ENCODE peak calls at places on chromosomes 12 and 14, in ten cellular contexts. C is cardiac muscle cell, D is tibial nerve, M is brain microvascular endothelial cell, W is hepatocyte, B is fibroblast of pulmonary artery, K is psoas muscle, I is HCT116, O is breast epithelium, U is cardiac fibroblast. Q is an unnamed sample.
A peak's percentile ranks its signal among the peaks of the same experiment; 100 is the strongest.

GRCh38 chr14:93231129-93231979 is 24.3 kb downstream of the UBR7 start:
- DNase-seq in C (no peak), D (no peak), M (peak; percentile 51), W (no peak), B (peak; percentile 46), K (no peak), I (no peak), O (no peak), U (peak; percentile 67), Q (no peak)

GRCh38 chr12:129772463-129773169 is 131.2 kb downstream of the TMEM132D start:
- DNase-seq in C (no peak), D (no peak), M (peak; percentile 88), W (peak; percentile 35), B (peak; percentile 3), K (no peak), I (no peak), O (no peak), U (no peak), Q (no peak)

GRCh38 chr12:84842406-84843013 is 70.1 kb downstream of the SLC6A15 start:
- DNase-seq in C (peak; percentile 60), D (no peak), M (peak; percentile 66), W (peak; percentile 53), B (peak; percentile 66), K (no peak), I (peak; percentile 28), O (no peak), U (peak; percentile 63), Q (peak; percentile 23)

GRCh38 chr12:109732321-109733305 is 19.0 kb downstream of the FAM222A start:
- DNase-seq in C (no peak), D (peak; percentile 12), M (no peak), W (no peak), B (no peak), K (peak; percentile 30), I (no peak), O (no peak), U (no peak), Q (no peak)

GRCh38 chr12:111068281-111068680 is 147.9 kb upstream of the MYL2 start:
- DNase-seq in C (peak; percentile 48), D (no peak), M (no peak), W (no peak), B (no peak), K (no peak), I (no peak), O (no peak), U (no peak), Q (no peak)

GRCh38 chr12:117119592-117120198 is 20.5 kb upstream of the TESC start:
- DNase-seq in C (peak; percentile 63), D (no peak), M (no peak), W (peak; percentile 48), B (no peak), K (peak; percentile 71), I (peak; percentile 51), O (no peak), U (peak; percentile 36), Q (no peak)

GRCh38 chr12:17665839-17666238 is 424.2 kb downstream of the RERGL start:
- DNase-seq in C (no peak), D (no peak), M (no peak), W (no peak), B (no peak), K (no peak), I (no peak), O (no peak), U (no peak), Q (no peak)

GRCh38 chr12:15563683-15564082 is 225.5 kb downstream of the EPS8 start:
- DNase-seq in C (no peak), D (no peak), M (peak; percentile 24), W (no peak), B (peak; percentile 76), K (no peak), I (no peak), O (no peak), U (peak; percentile 84), Q (peak; percentile 37)

GRCh38 chr14:28382460-28383220 is 383.9 kb upstream of the FOXG1 start:
- DNase-seq in C (no peak), D (no peak), M (peak; percentile 45), W (peak; percentile 27), B (peak; percentile 90), K (no peak), I (no peak), O (no peak), U (peak; percentile 87), Q (no peak)

DNA sequence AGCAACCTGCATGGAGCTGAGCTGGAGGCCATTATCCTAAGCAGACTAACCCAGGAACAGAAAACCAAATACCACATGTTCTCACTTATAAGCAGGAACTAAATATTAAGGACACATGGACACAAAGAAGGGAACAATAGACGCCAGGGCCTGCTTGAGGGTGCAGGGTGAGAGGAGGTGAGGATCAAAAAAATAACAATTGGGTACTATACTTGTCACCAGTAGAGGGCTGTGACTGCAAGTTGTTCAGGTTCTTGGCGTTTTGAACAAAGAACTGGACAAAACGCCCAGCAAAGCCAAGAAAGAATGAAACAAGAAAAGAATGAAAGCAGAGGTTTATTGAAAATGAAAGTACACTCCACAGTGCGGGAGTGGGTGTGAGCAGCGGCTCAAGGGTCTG is 208.5 kb upstream of the NEDD1 start:
- DNase-seq in C (no peak), D (no peak), M (no peak), W (no peak), B (no peak), K (no peak), I (no peak), O (no peak), U (no peak), Q (no peak)
- TF ChIP-seq CTCF in C (no peak), D (no peak), M (peak; percentile 25), W (no peak), B (peak; percentile 5), K (no peak), I (peak; percentile 37), O (no peak), U (no peak), Q (peak; percentile 55)

GRCh38 chr12:41189395-41190251 is 1.5 kb downstream of the PDZRN4 start:
- DNase-seq in C (peak; percentile 39), D (peak; percentile 12), M (no peak), W (no peak), B (no peak), K (no peak), I (no peak), O (no peak), U (no peak), Q (no peak)

GRCh38 chr12:41185946-41186345 is 2.2 kb upstream of the PDZRN4 start:
- DNase-seq in C (no peak), D (no peak), M (no peak), W (no peak), B (no peak), K (no peak), I (no peak), O (no peak), U (no peak), Q (no peak)

GRCh38 chr12:41188841-41189394 is 798 bp downstream of the PDZRN4 start:
- DNase-seq in C (no peak), D (no peak), M (no peak), W (no peak), B (no peak), K (no peak), I (no peak), O (no peak), U (no peak), Q (no peak)

GRCh38 chr12:41190360-41190759 is 2.2 kb downstream of the PDZRN4 start:
- DNase-seq in C (peak; percentile 65), D (no peak), M (peak; percentile 34), W (peak; percentile 38), B (peak; percentile 3), K (no peak), I (no peak), O (no peak), U (peak; percentile 6), Q (no peak)

DNA sequence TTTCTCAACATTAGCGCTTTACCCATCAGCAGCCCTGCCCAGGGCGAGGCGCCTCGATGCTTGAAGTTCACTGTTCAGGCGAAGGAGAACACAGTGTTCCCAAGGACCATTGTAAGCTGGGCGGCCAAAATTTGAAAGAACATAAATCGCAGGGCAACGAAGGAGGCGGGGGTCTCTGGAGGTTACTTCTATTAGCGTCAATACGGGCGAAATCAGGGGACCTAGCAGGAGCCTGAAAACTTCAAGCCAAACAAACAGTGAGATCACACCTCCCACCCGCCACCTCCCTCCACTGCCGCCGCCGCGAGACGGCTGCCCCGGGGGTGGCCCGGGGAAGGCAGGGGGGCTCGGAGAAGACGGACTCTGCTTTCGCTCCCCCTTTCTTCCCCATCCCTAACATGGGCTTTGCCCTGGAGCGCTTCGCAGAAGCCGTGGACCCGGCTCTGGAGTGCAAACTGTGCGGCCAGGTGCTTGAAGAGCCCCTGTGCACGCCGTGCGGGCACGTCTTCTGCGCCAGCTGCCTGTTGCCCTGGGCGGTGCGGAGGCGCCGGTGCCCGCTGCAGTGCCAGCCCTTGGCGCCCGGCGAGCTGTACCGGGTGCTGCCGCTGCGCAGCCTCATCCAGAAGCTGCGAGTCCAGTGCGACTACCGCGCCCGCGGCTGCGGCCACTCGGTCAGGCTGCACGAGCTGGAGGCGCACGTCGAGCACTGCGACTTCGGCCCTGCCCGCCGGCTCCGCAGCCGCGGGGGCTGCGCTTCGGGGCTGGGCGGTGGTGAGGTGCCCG is at the start of gene PDZRN4:
- DNase-seq in C (peak; percentile 58), D (peak; percentile 45), M (no peak), W (peak; percentile 40), B (no peak), K (peak; percentile 49), I (no peak), O (no peak), U (no peak), Q (no peak)
- H3K4me3 ChIP-seq in C (peak within 1 kb of the TSS; percentile 57), D (peak within 1 kb of the TSS; percentile 42), M (peak within 1 kb of the TSS; percentile 18), W (no peak within 1 kb of the TSS), B (no peak within 1 kb of the TSS), K (peak within 1 kb of the TSS; percentile 51), I (no peak within 1 kb of the TSS), O (peak within 1 kb of the TSS; percentile 66), U (no peak within 1 kb of the TSS), Q (no peak within 1 kb of the TSS)

GRCh38 chr14:70415788-70416187 is 1.1 kb downstream of the SYNJ2BP start:
- DNase-seq in C (no peak), D (no peak), M (no peak), W (no peak), B (no peak), K (no peak), I (no peak), O (no peak), U (peak; percentile 2), Q (no peak)

GRCh38 chr14:70416717-70417349 is at the start of gene SYNJ2BP:
- DNase-seq in C (peak; percentile 81), D (peak; percentile 15), M (peak; percentile 66), W (peak; percentile 86), B (peak; percentile 70), K (peak; percentile 82), I (peak; percentile 69), O (peak; percentile 57), U (peak; percentile 74), Q (peak; percentile 1)

DNA sequence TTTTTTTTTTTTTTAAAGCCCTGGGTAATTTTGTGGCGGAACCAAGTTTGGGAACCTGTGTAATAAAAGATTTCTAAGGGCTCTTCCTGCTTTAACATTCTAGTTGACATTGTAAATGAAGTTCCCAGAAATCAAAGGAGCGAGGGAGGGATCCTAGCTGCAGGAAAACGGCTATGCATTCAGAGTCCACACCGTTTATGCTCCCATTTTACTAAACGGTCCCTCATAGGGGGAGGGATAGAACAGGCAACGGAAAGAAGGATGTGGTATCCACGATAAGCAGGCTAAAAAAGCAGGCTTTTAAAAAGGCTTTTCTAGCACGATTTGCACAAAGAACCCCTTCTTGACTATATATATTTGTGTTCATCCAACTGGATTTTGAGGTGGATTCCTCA is 571 bp downstream of the SYNJ2BP start:
- DNase-seq in C (peak; percentile 12), D (no peak), M (peak; percentile 0), W (no peak), B (peak; percentile 18), K (no peak), I (no peak), O (no peak), U (peak; percentile 22), Q (no peak)
- TF ChIP-seq CTCF in C (no peak), D (no peak), M (no peak), W (no peak), B (no peak), K (no peak), I (no peak), O (no peak), U (no peak), Q (no peak)

GRCh38 chr14:45135181-45135580 is 549 bp upstream of the FANCM start:
- DNase-seq in C (peak; percentile 32), D (no peak), M (peak; percentile 16), W (peak; percentile 8), B (peak; percentile 41), K (no peak), I (no peak), O (no peak), U (no peak), Q (no peak)
- H3K4me3 ChIP-seq in C (peak overlapping the region; percentile 82), D (peak overlapping the region; percentile 64), M (peak overlapping the region; percentile 96), W (peak overlapping the region; percentile 48), B (peak overlapping the region; percentile 91), K (peak overlapping the region; percentile 86), I (peak overlapping the region; percentile 92), O (peak overlapping the region; percentile 78), U (peak overlapping the region; percentile 38), Q (peak overlapping the region; percentile 94)

Q was measured in AG09309.